ENCODE peak calls at places on chromosomes 4 and X, in ten cellular contexts. S is hepatocyte, V is A549, Z is fibroblast of mammary gland, A is GM12865, U is heart left ventricle, C is tibial nerve, P is endodermal cell, X is fibroblast of the aortic adventitia, K is HL-60. Y is an unnamed sample.

GRCh38 chrX:43493751-43494150 is 162.3 kb upstream of the MAOA start:
- DNase-seq in X (no peak), K (no peak), C (no peak), P (no peak), V (no peak), Z (no peak), U (no peak), A (no peak), S (no peak), Y (no peak)

GRCh38 chrX:103488332-103488731 is 31.0 kb downstream of the RAB40A start:
- DNase-seq in U (no peak), X (peak; percentile 45), K (no peak), C (no peak), S (no peak), P (no peak), A (no peak), V (peak; percentile 15), Z (peak; percentile 41), Y (no peak)

GRCh38 chr4:149709640-149710039 is 106.0 kb downstream of the IQCM start:
- DNase-seq in C (no peak), U (no peak), Z (no peak), A (no peak), X (no peak), V (no peak), P (no peak), K (no peak), S (no peak), Y (no peak)

GRCh38 chr4:88866862-88867550 is 169.4 kb upstream of the NAP1L5 start:
- DNase-seq in A (no peak), U (no peak), P (no peak), S (no peak), C (no peak), V (no peak), X (no peak), K (no peak), Z (peak; percentile 54), Y (no peak)

GRCh38 chr4:176927664-176928063 is 134.9 kb upstream of the VEGFC start:
- DNase-seq in V (no peak), U (no peak), C (no peak), P (no peak), A (no peak), K (no peak), X (peak; percentile 90), Z (peak; percentile 93), S (peak; percentile 23), Y (no peak)

GRCh38 chrX:55638933-55639332 is 15.7 kb downstream of the FOXR2 start:
- DNase-seq in C (no peak), V (no peak), P (no peak), U (no peak), Z (no peak), S (no peak), X (no peak), K (no peak), A (peak; percentile 39), Y (no peak)

GRCh38 chr4:141571368-141571767 is 65.0 kb upstream of the IL15 start:
- DNase-seq in V (peak; percentile 36), K (no peak), P (no peak), U (no peak), S (no peak), A (no peak), Z (peak; percentile 49), X (peak; percentile 45), C (no peak), Y (no peak)

GRCh38 chr4:686371-687040 is 2.4 kb downstream of the SLC49A3 start:
- DNase-seq in U (peak; percentile 37), P (no peak), K (no peak), X (no peak), S (no peak), A (no peak), V (no peak), Z (no peak), C (no peak), Y (no peak)

DNA sequence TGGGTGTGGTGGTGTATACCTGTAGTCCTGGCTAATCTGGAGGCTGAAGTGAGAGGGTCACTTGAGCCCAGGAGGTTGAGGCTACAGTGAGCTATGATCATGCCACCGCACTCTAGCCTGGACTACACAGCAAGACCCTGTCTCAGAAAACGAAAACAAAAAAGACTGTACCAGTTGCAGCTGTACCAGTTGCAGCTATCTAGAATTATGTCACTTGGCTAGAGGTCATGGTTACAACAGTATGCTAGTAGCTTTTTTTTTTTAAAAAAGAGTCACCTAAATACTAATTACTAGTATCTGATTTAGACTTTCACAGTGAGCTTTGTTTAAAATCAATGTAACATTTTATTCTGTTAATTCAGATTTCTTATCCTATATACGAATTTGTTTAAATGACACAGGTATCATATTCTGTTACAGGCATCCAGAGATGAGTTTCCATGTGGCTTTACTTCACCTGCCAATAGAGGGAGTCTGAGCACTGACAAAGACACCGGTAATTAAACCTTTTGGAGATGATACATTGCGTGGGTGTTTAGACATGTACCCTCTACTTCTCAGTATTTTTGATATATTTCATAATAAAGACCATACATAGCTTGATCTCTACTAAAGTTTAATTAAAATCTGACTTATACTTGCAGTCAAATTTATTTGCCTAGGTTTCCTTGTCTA is 100.2 kb upstream of the IL13RA1 start:
- DNase-seq in P (no peak), C (no peak), K (no peak), X (no peak), U (no peak), V (peak; percentile 31), S (no peak), A (peak; percentile 6), Z (peak; percentile 11), Y (no peak)
- TF ChIP-seq CTCF in P (peak; percentile 70), C (no peak), K (no peak), X (no peak), U (peak; percentile 36), V (peak; percentile 62), S (peak; percentile 24), A (peak; percentile 18), Z (peak; percentile 46), Y (no peak)

GRCh38 chrX:149497054-149497453 is 8.1 kb downstream of the IDS start:
- DNase-seq in U (no peak), P (no peak), S (no peak), X (no peak), V (no peak), A (no peak), K (no peak), Z (no peak), C (no peak), Y (no peak)

GRCh38 chrX:149494844-149495565 is 10.1 kb downstream of the IDS start:
- DNase-seq in Z (peak; percentile 7), S (no peak), A (no peak), P (no peak), K (no peak), V (peak; percentile 13), U (no peak), X (no peak), C (no peak), Y (no peak)

GRCh38 chrX:149491812-149492211 is 13.3 kb downstream of the IDS start:
- DNase-seq in V (no peak), Z (no peak), A (no peak), P (no peak), X (no peak), K (no peak), C (no peak), S (peak; percentile 47), U (no peak), Y (no peak)

GRCh38 chrX:149495573-149496071 is 9.5 kb downstream of the IDS start:
- DNase-seq in Z (peak; percentile 82), X (peak; percentile 58), K (no peak), V (peak; percentile 69), C (no peak), P (peak; percentile 53), A (no peak), U (peak; percentile 50), S (peak; percentile 58), Y (no peak)

DNA sequence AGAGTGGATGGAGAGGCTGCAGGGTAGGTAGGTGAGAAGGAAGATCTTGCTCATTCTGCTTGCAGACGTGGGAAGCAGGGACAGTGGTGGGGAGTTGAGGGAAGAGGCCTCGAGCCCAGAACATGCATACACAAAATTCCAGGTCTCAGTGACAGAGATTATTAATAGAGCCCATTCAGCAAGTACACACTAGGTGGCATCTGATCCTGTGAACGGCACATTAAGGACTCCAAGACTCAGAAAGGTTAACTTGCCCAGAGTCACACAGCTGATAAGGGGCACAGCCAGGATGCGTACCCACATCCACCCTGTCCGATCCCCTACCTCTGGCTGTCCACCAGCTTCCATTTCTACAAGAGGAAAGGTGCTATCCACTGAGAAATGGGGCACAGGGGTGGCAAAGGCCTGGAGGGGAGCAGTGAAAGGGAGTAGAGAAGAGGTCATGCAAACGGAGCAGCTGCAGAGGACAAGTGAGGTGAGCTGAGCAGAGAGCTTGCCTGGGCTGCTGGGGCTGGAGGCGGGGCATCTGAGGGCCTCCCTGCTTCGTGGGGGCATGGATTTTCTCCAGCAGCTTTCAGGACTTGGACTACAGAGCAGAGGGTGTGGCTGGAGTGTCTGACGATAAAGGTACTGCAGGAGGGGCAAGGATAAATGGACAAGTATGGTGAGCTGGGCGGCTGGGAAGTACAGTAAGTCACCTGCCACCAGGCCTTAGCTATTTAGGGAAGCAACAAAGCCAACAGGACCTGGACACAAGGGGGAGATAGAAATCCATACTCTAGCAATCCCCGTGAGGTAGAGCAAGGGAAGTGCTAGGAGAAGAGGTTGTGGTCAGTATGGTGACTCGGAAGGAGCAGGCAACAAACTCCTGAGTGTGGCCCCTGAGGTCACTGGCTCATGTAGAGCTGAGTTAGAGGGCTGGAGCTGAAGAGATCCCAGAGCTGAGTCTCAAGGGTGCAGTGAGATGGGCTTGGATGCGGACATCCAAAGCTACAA is 11.2 kb downstream of the IDS start:
- DNase-seq in Z (peak; percentile 38), X (no peak), C (no peak), U (peak; percentile 58), P (peak; percentile 24), K (no peak), S (no peak), V (no peak), A (no peak), Y (no peak)
- TF ChIP-seq CTCF in Z (peak; percentile 2), X (no peak), C (no peak), U (no peak), P (peak; percentile 49), K (no peak), S (no peak), V (no peak), A (no peak), Y (no peak)

GRCh38 chr4:61192392-61192791 is 7.7 kb upstream of the ADGRL3 start:
- DNase-seq in U (no peak), S (no peak), A (no peak), C (no peak), X (no peak), Z (no peak), K (no peak), V (no peak), P (no peak), Y (no peak)

GRCh38 chr4:61193863-61194262 is 6.3 kb upstream of the ADGRL3 start:
- DNase-seq in Z (no peak), V (no peak), A (no peak), K (no peak), C (no peak), S (no peak), X (no peak), U (no peak), P (no peak), Y (no peak)

GRCh38 chr4:61199869-61200194 is 294 bp upstream of the ADGRL3 start:
- DNase-seq in K (no peak), U (no peak), V (no peak), X (no peak), P (no peak), S (no peak), A (no peak), Z (no peak), C (no peak), Y (no peak)

GRCh38 chr4:61195064-61195463 is 5.1 kb upstream of the ADGRL3 start:
- DNase-seq in X (no peak), A (no peak), K (no peak), S (no peak), Z (no peak), V (no peak), P (no peak), U (no peak), C (no peak), Y (no peak)

DNA sequence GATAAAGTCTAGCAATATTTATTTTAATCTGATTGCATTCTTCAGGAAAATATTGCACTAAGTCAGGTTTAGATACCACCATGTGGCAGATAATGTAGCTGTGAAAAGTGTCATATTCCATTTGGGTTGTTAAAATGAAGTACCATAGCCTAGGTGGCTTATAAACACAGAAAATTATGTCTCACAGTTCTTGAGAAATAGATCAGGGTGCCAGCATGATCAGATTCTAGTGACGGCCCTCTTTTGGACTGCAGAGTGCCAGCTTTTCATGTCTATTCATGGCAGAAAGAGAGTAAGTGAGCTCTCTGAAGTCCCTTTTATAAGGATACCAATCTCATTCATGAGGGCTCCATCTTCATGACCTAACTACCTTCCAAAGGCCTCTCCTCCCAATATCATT is 5.5 kb upstream of the ADGRL3 start:
- DNase-seq in X (no peak), C (no peak), A (no peak), V (no peak), P (no peak), S (no peak), K (no peak), U (no peak), Z (no peak), Y (no peak)
- TF ChIP-seq CTCF in X (no peak), C (no peak), A (no peak), V (no peak), P (no peak), S (no peak), K (no peak), U (no peak), Z (no peak), Y (no peak)

GRCh38 chr4:5409980-5410618 is 298.3 kb downstream of the EVC2 start:
- DNase-seq in A (no peak), U (no peak), V (no peak), C (no peak), P (peak; percentile 48), X (no peak), S (no peak), Z (no peak), K (no peak), Y (no peak)
- TF ChIP-seq CTCF in A (no peak), U (peak; percentile 6), V (no peak), C (no peak), P (peak; percentile 60), X (no peak), S (no peak), Z (no peak), K (no peak), Y (no peak)

Y was measured in activated B cell treated with CpG ODN at 0.5 μM for 24 hours.